ENCODE peak calls at places on chromosomes 16 and 17, in four cellular contexts. T, R, V and U are unnamed samples.

GRCh38 chr17:14732211-14732610 is 431.3 kb downstream of the HS3ST3B1 start:
- DNase-seq in T (no peak), V (no peak), R (no peak), U (no peak)

GRCh38 chr16:70341600-70341999 is 5.1 kb upstream of the DDX19A start:
- DNase-seq in R (no peak), V (no peak), T (no peak), U (no peak)

GRCh38 chr16:76796978-76797377 is 394.0 kb upstream of the MON1B start:
- DNase-seq in R (no peak), T (no peak), V (no peak), U (no peak)

GRCh38 chr17:33647976-33648375 is 354.9 kb upstream of the ASIC2 start:
- DNase-seq in T (no peak), R (no peak), V (peak; percentile 33), U (peak; percentile 11)

GRCh38 chr17:9079461-9080103 is 58.3 kb downstream of the NTN1 start:
- DNase-seq in T (no peak), R (no peak), V (no peak), U (no peak)

GRCh38 chr16:66553223-66553622 is 847 bp downstream of the CKLF start:
- DNase-seq in R (no peak), V (peak; percentile 41), T (no peak), U (no peak)

GRCh38 chr17:82808921-82809905 is 30.6 kb downstream of the ZNF750 start:
- DNase-seq in T (no peak), R (no peak), V (no peak), U (peak; percentile 16)

GRCh38 chr16:66568355-66568754 is 2.1 kb downstream of the CMTM1 start:
- DNase-seq in R (no peak), V (no peak), T (no peak), U (peak; percentile 57)

GRCh38 chr16:79599256-79599836 is 1.2 kb downstream of the MAF start:
- DNase-seq in V (no peak), R (no peak), T (peak; percentile 69), U (no peak)

GRCh38 chr17:61837175-61838051 is 25.9 kb downstream of the BRIP1 start:
- DNase-seq in T (no peak), R (peak; percentile 17), V (peak; percentile 77), U (peak; percentile 81)

GRCh38 chr17:11668633-11669032 is 70.4 kb downstream of the DNAH9 start:
- DNase-seq in V (no peak), R (no peak), T (no peak), U (no peak)

GRCh38 chr17:34519286-34519685 is 60.1 kb upstream of the TMEM132E start:
- DNase-seq in T (peak; percentile 85), V (peak; percentile 58), R (no peak), U (no peak)

GRCh38 chr17:21286771-21287702 is 2.5 kb downstream of the MAP2K3 start:
- DNase-seq in V (no peak), R (no peak), T (no peak), U (no peak)

GRCh38 chr17:29124135-29124930 is 55.9 kb downstream of the MYO18A start:
- DNase-seq in V (peak; percentile 83), R (no peak), T (peak; percentile 57), U (peak; percentile 82)

GRCh38 chr17:80474231-80474932 is 2.0 kb downstream of the NPTX1 start:
- DNase-seq in T (no peak), R (no peak), V (peak; percentile 40), U (peak; percentile 53)

GRCh38 chr16:5018791-5019190 is 14.9 kb downstream of the NAGPA start:
- DNase-seq in V (no peak), R (no peak), T (no peak), U (no peak)

GRCh38 chr16:24957887-24958286 is 57.3 kb downstream of the ARHGAP17 start:
- DNase-seq in R (no peak), V (no peak), T (no peak), U (no peak)
- H3K36me3 ChIP-seq in R (peaks cover 53% of the 10 kb centered on the region), V (peaks cover 70% of the 10 kb centered on the region), T (peaks cover 64% of the 10 kb centered on the region), U (peaks cover 73% of the 10 kb centered on the region)

GRCh38 chr17:48593840-48594411 is 347 bp upstream of the HOXB5 start:
- DNase-seq in T (peak; percentile 95), V (peak; percentile 86), R (no peak), U (peak; percentile 99)
- TF ChIP-seq RFX5 in T (no peak), V (no peak), R (no peak), U (no peak)

DNA sequence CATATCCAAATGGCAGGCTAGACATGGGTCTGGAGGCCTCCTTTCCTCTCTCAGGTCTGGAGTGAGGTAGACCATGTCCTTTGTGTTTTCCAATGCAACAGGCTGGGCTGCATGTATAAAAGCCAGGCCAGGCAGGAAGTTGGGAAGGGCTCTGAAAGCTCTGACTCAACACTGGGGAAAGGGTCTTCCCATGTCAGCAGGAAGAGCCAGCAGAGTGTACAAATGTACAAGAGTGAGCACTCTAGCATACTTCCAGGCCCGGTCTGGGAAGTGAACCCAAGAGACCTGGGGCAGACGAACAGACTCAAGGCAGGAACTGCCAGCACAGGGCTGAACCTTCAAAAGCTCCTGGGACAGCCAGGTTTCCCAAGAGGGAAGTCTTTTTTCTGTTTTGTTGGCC is 7.0 kb downstream of the ATPAF2 start:
- DNase-seq in V (no peak), T (no peak), R (no peak), U (peak; percentile 61)
- TF ChIP-seq CHD1 in V (no peak), T (no peak), R (no peak), U (no peak)

GRCh38 chr16:88010343-88010970 is 59.2 kb downstream of the BANP start:
- DNase-seq in R (no peak), V (no peak), T (no peak), U (no peak)
- H3K36me3 ChIP-seq in R (peaks cover 12% of the 10 kb centered on the region), V (peaks cover 34% of the 10 kb centered on the region), T (peaks cover 18% of the 10 kb centered on the region), U (peaks cover 17% of the 10 kb centered on the region)